ENCODE peak calls at places on chromosomes 5 and 9, in seven cellular contexts. B is cardiac muscle cell, T is AG09309, C is H9, U is neural crest cell, G is GM20000, Y is glutamatergic neuron. Z is an unnamed sample.

GRCh38 chr5:73826761-73827450 is 200.9 kb downstream of the ARHGEF28 start:
- DNase-seq in C (no peak), B (peak), U (no peak), T (peak), G (no peak), Y (no peak), Z (no peak)

GRCh38 chr5:77777911-77778310 is 1.8 kb upstream of the TBCA start:
- DNase-seq in B (no peak), T (no peak), G (no peak), U (no peak), Y (no peak), C (no peak), Z (no peak)

GRCh38 chr5:124803617-124804331 is 57.3 kb upstream of the ZNF608 start:
- DNase-seq in U (no peak), T (no peak), Y (no peak), B (no peak), G (no peak), C (no peak), Z (no peak)

GRCh38 chr9:105138306-105138801 is 106.1 kb upstream of the SLC44A1 start:
- DNase-seq in T (no peak), C (peak), B (peak), Y (peak), U (peak), G (no peak), Z (no peak)

GRCh38 chr5:5558102-5558501 is 135.6 kb downstream of the ICE1 start:
- DNase-seq in T (no peak), C (no peak), Y (no peak), G (no peak), B (no peak), U (no peak), Z (no peak)

GRCh38 chr9:4020747-4021296 is 279.0 kb downstream of the GLIS3 start:
- DNase-seq in Y (no peak), B (no peak), G (no peak), C (no peak), T (no peak), U (no peak), Z (no peak)

GRCh38 chr9:112558476-112558875 is 71.8 kb downstream of the KIAA1958 start:
- DNase-seq in C (no peak), U (no peak), T (peak), Y (no peak), B (no peak), G (no peak), Z (no peak)

GRCh38 chr9:131704195-131704983 is 35.5 kb downstream of the RAPGEF1 start:
- DNase-seq in Y (no peak), B (no peak), U (no peak), T (no peak), G (no peak), C (no peak), Z (no peak)

GRCh38 chr5:643351-643801 is 31.2 kb downstream of the CEP72 start:
- DNase-seq in Y (no peak), B (no peak), C (no peak), U (no peak), T (no peak), G (peak), Z (no peak)

GRCh38 chr9:38178282-38178681 is 109.3 kb upstream of the SHB start:
- DNase-seq in T (no peak), C (no peak), G (no peak), Y (no peak), B (no peak), U (no peak), Z (no peak)

GRCh38 chr5:17216974-17217325 is 481 bp upstream of the BASP1 start:
- DNase-seq in C (peak), B (peak), U (peak), Y (peak), G (no peak), T (no peak), Z (peak)

GRCh38 chr9:130300739-130301138 is 35.2 kb downstream of the HMCN2 start:
- DNase-seq in U (no peak), B (no peak), Y (no peak), C (no peak), T (no peak), G (no peak), Z (no peak)

GRCh38 chr9:117276444-117276843 is 138.4 kb downstream of the ASTN2 start:
- DNase-seq in C (no peak), B (no peak), Y (no peak), T (no peak), G (no peak), U (no peak), Z (no peak)

GRCh38 chr5:132695956-132696355 is 22.2 kb downstream of the IL4 start:
- DNase-seq in Y (no peak), T (no peak), G (no peak), U (no peak), C (no peak), B (no peak), Z (no peak)

GRCh38 chr9:110538621-110539020 is 40.9 kb downstream of the SVEP1 start:
- DNase-seq in C (no peak), U (no peak), Y (no peak), G (no peak), B (no peak), T (no peak), Z (no peak)

GRCh38 chr9:127419306-127419705 is 4.9 kb upstream of the ZNF79 start:
- DNase-seq in C (no peak), G (no peak), Y (no peak), T (no peak), B (no peak), U (no peak), Z (no peak)

GRCh38 chr9:136018257-136019031 is 57.3 kb upstream of the UBAC1 start:
- DNase-seq in G (no peak), C (peak), B (no peak), T (no peak), Y (no peak), U (no peak), Z (no peak)

GRCh38 chr5:5351288-5352089 is 71.0 kb upstream of the ICE1 start:
- DNase-seq in U (no peak), C (no peak), B (peak), Y (no peak), G (no peak), T (peak), Z (no peak)

GRCh38 chr5:142945845-142946244 is 175.7 kb downstream of the ARHGAP26 start:
- DNase-seq in T (no peak), Y (no peak), U (no peak), C (no peak), G (no peak), B (no peak), Z (no peak)
- TF ChIP-seq CTCF in T (no peak), Y (no peak), U (no peak), C (no peak), G (no peak), B (no peak), Z (no peak)

DNA sequence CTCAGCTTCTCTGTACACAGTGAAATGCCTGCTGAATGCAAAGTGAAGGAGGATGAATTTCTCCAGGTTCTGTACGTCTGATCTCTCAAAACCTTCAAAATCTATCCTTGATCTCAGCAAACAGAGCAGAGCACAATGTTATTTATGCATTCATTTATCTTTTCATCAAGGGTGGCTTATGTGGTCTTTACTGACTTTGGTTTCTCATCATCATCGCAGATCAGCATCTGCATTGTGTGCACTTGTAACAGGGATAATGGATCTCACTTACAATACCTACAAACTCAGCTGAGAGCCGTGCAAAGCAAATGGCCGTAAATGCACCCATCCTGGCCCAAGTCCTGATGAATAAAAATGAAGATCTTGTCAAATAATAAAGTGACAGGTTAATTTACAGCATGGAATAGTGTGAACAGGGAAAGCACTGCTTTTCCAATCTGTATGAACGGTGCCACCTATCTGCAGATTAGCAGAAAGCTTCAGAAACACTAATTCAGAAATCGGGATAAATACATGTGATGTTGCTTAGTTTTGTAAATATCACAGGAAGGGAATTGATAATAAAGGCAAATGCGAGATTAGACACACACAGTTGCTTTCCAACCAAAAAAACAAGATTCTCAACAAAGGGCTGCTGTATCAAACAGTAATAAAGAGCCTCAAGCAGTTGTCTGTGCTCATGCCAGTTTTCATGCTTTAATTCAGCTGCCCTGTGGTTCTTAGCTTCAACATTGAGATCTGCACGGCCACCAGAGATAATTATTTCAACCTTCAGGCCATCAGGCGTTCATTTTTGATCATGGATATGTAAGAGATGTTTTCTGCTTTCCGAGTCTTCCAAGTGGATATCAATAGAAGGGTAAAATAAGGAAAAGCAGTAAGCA is 153.3 kb upstream of the POU5F2 start:
- DNase-seq in B (peak), T (no peak), Y (no peak), U (no peak), G (no peak), C (no peak), Z (no peak)
- TF ChIP-seq CTCF in B (peak), T (peak), Y (no peak), U (peak), G (peak), C (peak), Z (peak)

GRCh38 chr9:34545497-34545896 is 22.7 kb upstream of the ENHO start:
- DNase-seq in U (no peak), Y (no peak), B (no peak), C (no peak), G (no peak), T (no peak), Z (no peak)

GRCh38 chr9:34549407-34549732 is 26.6 kb upstream of the ENHO start:
- DNase-seq in U (no peak), C (no peak), B (no peak), T (no peak), G (no peak), Y (no peak), Z (no peak)

GRCh38 chr9:34547960-34548603 is 25.3 kb upstream of the ENHO start:
- DNase-seq in T (peak), B (peak), C (peak), G (peak), Y (peak), U (peak), Z (peak)

GRCh38 chr9:34546102-34546833 is 23.5 kb upstream of the ENHO start:
- DNase-seq in U (no peak), C (no peak), G (no peak), Y (no peak), B (no peak), T (no peak), Z (no peak)

DNA sequence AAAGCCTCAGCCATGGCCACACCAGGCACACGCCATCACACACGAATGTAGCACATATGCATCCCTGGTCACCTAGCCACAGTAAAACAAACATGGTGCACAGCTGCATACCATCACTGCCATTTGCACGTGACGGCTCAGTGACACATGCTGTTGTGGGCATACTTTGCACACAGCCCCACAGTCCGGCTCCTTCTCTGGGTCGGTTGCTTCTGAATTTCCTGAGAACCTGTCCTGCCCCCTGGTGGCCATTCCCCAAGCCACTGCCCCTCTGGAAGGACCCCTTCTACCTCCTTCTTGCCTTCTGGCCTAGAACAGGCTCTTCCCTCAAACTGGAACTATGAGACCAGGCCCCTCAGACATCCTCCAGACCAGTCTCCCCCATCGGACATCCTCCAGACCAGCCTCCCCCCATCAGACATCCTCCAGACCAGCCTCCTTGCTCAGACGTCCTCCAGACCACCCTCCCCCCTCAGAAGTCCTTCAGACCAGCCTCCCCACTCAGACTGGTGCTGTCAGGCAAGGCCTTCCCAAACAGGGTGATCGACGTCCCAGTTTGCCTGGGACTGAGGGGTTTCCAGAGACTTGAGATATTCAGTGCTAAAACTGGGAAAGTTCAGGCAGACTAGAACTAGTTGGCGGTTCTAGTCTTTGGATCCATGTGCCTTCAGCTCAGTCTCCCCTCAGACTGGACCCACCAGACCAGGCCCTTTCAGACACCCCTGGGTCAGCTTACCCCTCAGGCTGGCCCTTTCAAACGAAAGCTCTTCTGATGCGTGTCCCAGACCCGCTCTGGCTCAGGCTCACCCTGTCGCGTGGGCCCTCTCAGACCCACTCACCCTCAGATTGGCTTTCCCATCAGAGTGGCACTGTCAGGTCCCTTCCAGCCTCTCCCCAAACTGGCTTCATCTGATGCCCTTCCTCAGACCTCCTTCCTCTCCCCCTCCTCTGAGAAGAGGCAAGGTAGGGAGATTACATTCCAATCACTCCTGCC is 24.3 kb upstream of the ENHO start:
- DNase-seq in C (peak), T (peak), B (peak), Y (peak), G (no peak), U (peak), Z (peak)
- TF ChIP-seq CTCF in C (peak), T (peak), B (peak), Y (peak), G (peak), U (peak), Z (peak)

GRCh38 chr5:108059334-108059733 is 322.6 kb downstream of the FBXL17 start:
- DNase-seq in U (no peak), T (no peak), G (no peak), B (no peak), C (no peak), Y (no peak), Z (no peak)
- TF ChIP-seq CTCF in U (no peak), T (no peak), G (no peak), B (no peak), C (no peak), Y (no peak), Z (no peak)

DNA sequence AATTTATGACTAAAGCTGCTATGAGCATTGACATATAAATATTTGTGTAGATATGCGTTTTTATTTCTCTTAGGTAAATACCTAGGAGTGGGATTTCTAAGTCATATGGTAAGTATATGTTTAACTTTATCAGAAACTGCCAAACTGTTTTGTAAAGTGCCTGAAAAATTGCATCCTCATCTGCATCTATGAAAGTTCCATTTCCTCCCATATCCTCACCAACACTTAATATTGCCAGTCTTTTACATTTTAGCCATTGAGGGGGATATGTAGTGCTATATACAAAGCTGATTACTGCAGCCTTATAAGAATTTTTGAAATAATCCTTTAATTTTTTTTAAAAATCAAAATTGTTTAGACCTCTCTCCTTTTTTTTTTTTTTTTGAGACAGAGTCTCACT is 123.1 kb upstream of the SPRY4 start:
- DNase-seq in C (no peak), B (no peak), U (no peak), T (no peak), G (no peak), Y (no peak), Z (no peak)
- TF ChIP-seq CTCF in C (no peak), B (no peak), U (no peak), T (no peak), G (no peak), Y (no peak), Z (no peak)

GRCh38 chr5:143322931-143323330 is 80.6 kb downstream of the NR3C1 start:
- DNase-seq in C (no peak), B (peak), G (no peak), Y (no peak), T (no peak), U (no peak), Z (no peak)
- TF ChIP-seq CTCF in C (no peak), B (peak), G (no peak), Y (no peak), T (no peak), U (no peak), Z (no peak)

GRCh38 chr5:24538345-24538744 is 106.4 kb downstream of the CDH10 start:
- DNase-seq in B (no peak), T (no peak), C (no peak), U (no peak), Y (no peak), G (no peak), Z (no peak)

GRCh38 chr5:24530907-24531306 is 113.9 kb downstream of the CDH10 start:
- DNase-seq in G (no peak), B (no peak), T (no peak), C (no peak), Y (no peak), U (no peak), Z (no peak)

GRCh38 chr5:24539625-24540024 is 105.2 kb downstream of the CDH10 start:
- DNase-seq in T (no peak), C (no peak), U (no peak), B (no peak), G (no peak), Y (no peak), Z (no peak)

GRCh38 chr5:24535646-24536045 is 109.1 kb downstream of the CDH10 start:
- DNase-seq in G (no peak), Y (no peak), C (no peak), U (no peak), T (no peak), B (no peak), Z (no peak)
- TF ChIP-seq CTCF in G (no peak), Y (no peak), C (peak), U (no peak), T (no peak), B (no peak), Z (no peak)

GRCh38 chr5:72326298-72326649 is 6.1 kb downstream of the PTCD2 start:
- DNase-seq in Y (no peak), B (no peak), T (no peak), U (no peak), G (no peak), C (no peak), Z (no peak)

GRCh38 chr5:72324186-72324825 is 4.1 kb downstream of the PTCD2 start:
- DNase-seq in C (no peak), G (no peak), B (no peak), U (no peak), T (no peak), Y (no peak), Z (no peak)

GRCh38 chr5:72325566-72326297 is 5.6 kb downstream of the PTCD2 start:
- DNase-seq in C (no peak), Y (no peak), G (no peak), T (peak), U (no peak), B (peak), Z (no peak)

GRCh38 chr5:72330712-72331111 is 10.5 kb downstream of the PTCD2 start:
- DNase-seq in U (no peak), B (no peak), T (no peak), G (no peak), C (no peak), Y (no peak), Z (no peak)

GRCh38 chr5:72328172-72328571 is 8.0 kb downstream of the PTCD2 start:
- DNase-seq in Y (no peak), T (peak), C (no peak), U (no peak), B (peak), G (no peak), Z (no peak)
- TF ChIP-seq CTCF in Y (no peak), T (no peak), C (no peak), U (no peak), B (no peak), G (no peak), Z (no peak)

GRCh38 chr5:162248107-162248713 is 180.6 kb downstream of the GABRG2 start:
- DNase-seq in Y (peak), G (no peak), C (peak), B (no peak), U (peak), T (no peak), Z (peak)
- TF ChIP-seq CTCF in Y (peak), G (no peak), C (peak), B (no peak), U (peak), T (peak), Z (peak)